ENCODE peak calls at places on chromosomes 2 and 18, in four cellular contexts. P is fibroblast of pulmonary artery, L is heart left ventricle, O is left ventricle myocardium inferior. Q is an unnamed sample.

GRCh38 chr2:38692636-38693318 is 26.9 kb downstream of the GALM start:
- DNase-seq in P (no peak), L (no peak), O (no peak), Q (no peak)

GRCh38 chr2:216793386-216793785 is 66.5 kb downstream of the TNP1 start:
- DNase-seq in P (no peak), L (no peak), O (no peak), Q (no peak)

GRCh38 chr2:195559431-195559914 is 97.6 kb upstream of the SLC39A10 start:
- DNase-seq in P (peak), L (peak), O (no peak), Q (peak)

GRCh38 chr2:27133195-27133875 is 1.1 kb downstream of the PREB start:
- DNase-seq in P (no peak), L (no peak), O (no peak), Q (no peak)

GRCh38 chr2:101613073-101613704 is 84.3 kb upstream of the MAP4K4 start:
- DNase-seq in P (no peak), L (no peak), O (no peak), Q (no peak)

GRCh38 chr2:240856151-240856980 is 12.3 kb upstream of the AGXT start:
- DNase-seq in P (peak), L (no peak), O (no peak), Q (no peak)

GRCh38 chr2:26745609-26746327 is 18.3 kb upstream of the SLC35F6 start:
- DNase-seq in P (peak), L (peak), O (peak), Q (peak)

GRCh38 chr2:44291281-44292248 is 16.3 kb downstream of the SLC3A1 start:
- DNase-seq in P (peak), L (no peak), O (no peak), Q (peak)

GRCh38 chr2:214135966-214136365 is 274.9 kb upstream of the VWC2L start:
- DNase-seq in P (no peak), L (no peak), O (no peak), Q (no peak)

GRCh38 chr2:113157108-113157896 is 16.5 kb upstream of the PSD4 start:
- DNase-seq in P (no peak), L (no peak), O (no peak), Q (no peak)

GRCh38 chr2:97699765-97700444 is 13.5 kb upstream of the ZAP70 start:
- DNase-seq in P (peak), L (peak), O (peak), Q (peak)

GRCh38 chr2:231294578-231295362 is 96.3 kb downstream of the ARMC9 start:
- DNase-seq in P (no peak), L (no peak), O (no peak), Q (peak)

GRCh38 chr18:9058426-9058825 is 44.1 kb upstream of the NDUFV2 start:
- DNase-seq in P (peak), L (no peak), O (no peak), Q (peak)

GRCh38 chr2:96554293-96555145 is 18.0 kb downstream of the ARID5A start:
- DNase-seq in P (peak), L (peak), O (peak), Q (peak)

GRCh38 chr18:40414155-40414754 is 1540.8 kb upstream of the PIK3C3 start:
- DNase-seq in P (peak), L (no peak), O (no peak), Q (peak)

GRCh38 chr2:62456721-62457539 is 49.1 kb downstream of the TMEM17 start:
- DNase-seq in P (peak), L (peak), O (peak), Q (peak)

GRCh38 chr18:49611316-49611715 is 49.5 kb downstream of the LIPG start:
- DNase-seq in P (no peak), L (no peak), O (no peak), Q (no peak)

GRCh38 chr2:11397513-11397912 is 53.1 kb upstream of the ROCK2 start:
- DNase-seq in P (no peak), L (no peak), O (no peak), Q (no peak)

GRCh38 chr2:107808986-107809385 is 17.7 kb upstream of the RGPD4 start:
- DNase-seq in P (no peak), L (peak), O (peak), Q (no peak)

GRCh38 chr18:7037470-7037869 is 80.1 kb downstream of the LAMA1 start:
- DNase-seq in P (no peak), L (no peak), O (no peak), Q (no peak)
- H3K4me3 ChIP-seq in P (no peak), L (no peak), O (no peak), Q (no peak)

DNA sequence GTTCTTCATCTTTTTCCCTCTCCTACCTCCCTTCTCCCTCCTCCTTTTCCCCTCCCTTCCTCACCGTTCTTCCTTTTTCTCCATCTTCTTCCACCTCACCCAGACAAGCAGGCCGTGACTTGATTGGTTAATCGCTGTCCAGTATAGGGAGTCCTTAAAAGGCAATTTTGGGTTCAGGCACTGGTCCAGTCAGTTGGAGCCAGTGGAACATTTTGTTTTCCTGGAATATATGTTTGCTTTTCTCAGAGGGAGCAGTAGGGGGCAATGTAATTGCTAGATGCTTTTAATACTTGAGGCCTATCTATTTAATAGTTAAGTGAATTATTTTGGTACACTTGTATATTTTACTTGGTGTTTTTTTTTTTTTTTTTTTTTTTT is 15.0 kb downstream of the ELAC1 start:
- DNase-seq in P (peak), L (no peak), O (no peak), Q (peak)
- TF ChIP-seq CTCF in P (peak), L (no peak), O (no peak), Q (no peak)

DNA sequence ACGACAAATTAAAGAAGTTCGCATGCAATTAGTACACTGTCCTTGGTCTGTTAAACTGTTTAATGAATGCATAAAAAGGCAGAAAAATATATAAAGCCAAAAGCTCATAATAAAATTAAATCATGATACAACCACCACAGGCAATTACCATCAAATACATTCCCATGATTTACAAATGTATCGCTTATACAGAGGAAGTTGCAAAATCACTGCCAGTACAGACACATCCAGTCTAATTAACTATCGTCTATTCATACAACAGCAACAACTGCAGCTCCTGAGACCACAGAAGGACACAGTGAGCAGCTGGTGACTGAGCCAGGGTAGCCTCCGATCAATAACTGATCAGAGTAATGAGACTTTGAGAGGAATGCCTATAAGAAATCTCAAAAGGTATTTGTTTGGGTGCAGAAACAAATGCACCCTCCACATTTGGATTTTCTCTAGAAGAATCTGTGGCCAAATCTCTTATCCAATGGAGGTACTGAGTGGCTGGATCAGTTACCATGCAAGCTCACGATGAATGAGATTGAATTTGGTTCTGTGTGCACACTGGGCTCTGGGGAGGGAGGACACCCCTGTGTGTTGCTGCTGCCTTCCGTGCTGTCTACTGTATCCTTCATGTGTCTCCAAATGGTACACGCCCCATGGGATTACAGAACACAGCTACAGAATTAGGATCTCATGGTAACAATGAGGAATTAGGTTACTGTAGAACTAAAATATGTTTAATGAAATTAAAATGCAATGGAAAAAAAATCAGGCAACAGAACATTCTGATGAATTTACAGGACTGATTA is 119.6 kb downstream of the MBP start:
- DNase-seq in P (no peak), L (no peak), O (no peak), Q (no peak)
- H3K4me3 ChIP-seq in P (no peak), L (no peak), O (peak), Q (no peak)

GRCh38 chr18:57743008-57743407 is 60.1 kb downstream of the ATP8B1 start:
- DNase-seq in P (peak), L (no peak), O (no peak), Q (peak)

GRCh38 chr18:57738078-57738477 is 65.0 kb downstream of the ATP8B1 start:
- DNase-seq in P (no peak), L (no peak), O (no peak), Q (no peak)

GRCh38 chr18:57737661-57738060 is 65.5 kb downstream of the ATP8B1 start:
- DNase-seq in P (peak), L (peak), O (peak), Q (peak)

GRCh38 chr18:57744211-57744694 is 58.9 kb downstream of the ATP8B1 start:
- DNase-seq in P (peak), L (peak), O (no peak), Q (peak)

DNA sequence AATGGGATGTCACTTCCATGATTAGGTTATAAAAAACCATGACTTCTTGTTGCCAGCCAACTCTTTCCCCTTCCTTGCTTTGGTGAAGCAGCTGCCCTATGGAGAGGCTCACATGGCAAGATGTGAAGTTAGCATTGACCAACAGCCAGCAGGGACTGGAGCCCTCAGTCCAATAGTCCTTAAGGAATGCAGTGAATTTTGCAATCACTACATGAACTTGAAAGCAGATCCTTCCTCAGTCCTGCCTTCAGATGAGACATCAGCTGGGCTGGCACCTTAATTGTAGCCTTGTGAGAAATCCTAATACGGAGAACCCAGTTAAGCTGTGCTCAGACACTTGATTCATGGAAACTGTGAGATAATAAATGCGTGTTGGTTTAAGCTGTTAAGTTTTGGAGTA is 61.8 kb downstream of the ATP8B1 start:
- DNase-seq in P (peak), L (no peak), O (no peak), Q (peak)
- TF ChIP-seq CTCF in P (no peak), L (no peak), O (no peak), Q (no peak)

DNA sequence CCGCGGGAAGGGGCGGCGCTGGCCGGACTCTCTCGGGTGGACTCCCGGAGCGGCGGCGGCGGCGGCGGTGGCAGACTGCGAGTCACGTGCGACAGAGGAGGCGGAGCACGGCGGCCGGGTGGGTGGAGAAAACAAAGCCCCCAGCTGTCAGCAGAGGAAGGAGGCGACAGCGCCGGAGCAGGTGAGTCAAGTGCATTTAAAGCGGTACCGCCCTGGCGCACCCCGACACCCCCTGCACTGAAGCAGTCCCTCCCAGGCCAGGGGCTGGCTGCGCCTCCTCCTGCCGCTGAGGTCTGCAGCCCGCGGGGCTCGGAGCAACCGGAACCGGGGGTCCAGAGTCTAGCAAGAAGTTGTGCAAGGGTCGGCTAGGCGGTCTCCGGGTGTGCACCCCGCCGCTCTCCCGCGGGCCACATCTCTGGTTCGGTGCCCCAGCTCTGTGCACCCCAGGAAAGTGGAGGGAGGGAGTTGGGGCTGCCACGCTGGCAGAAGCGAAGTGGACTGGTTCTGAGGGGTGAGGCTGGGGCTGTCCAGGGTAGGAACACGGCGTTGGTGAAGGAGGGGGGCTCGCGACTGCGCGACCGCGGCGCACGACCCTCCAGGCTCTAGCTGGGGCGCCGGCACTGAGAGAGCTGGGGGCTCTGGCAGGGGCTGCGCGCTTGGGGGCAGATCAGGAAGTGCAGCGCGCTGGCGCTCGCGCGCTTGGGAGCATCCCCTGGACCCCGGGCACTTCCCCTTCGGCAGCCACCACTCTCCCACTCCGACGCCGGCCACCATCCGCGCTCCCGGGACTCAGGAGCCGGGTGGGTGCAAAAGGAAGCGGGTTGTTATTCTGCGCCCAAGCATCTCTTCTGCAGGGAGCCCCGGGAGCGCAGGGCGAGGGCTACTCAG is 64.1 kb upstream of the MAPRE2 start:
- DNase-seq in P (peak), L (peak), O (peak), Q (peak)
- H3K4me3 ChIP-seq in P (peak), L (peak), O (peak), Q (peak)

Q was measured in cardiac fibroblast.